ENCODE peak calls at places on chromosomes 13 and 19, in eight cellular contexts. One of them, this sample, is unnamed.

GRCh38 chr13:29484236-29484635 is 111.3 kb downstream of the SLC7A1 start:
- DNase-seq in stimulated activated CD4-positive, alpha-beta T cell treated with anti-CD3 and anti-CD28 coated beads, Interleukin-1b, Interleukin-23, amount 100 ng/mL, for 48 hours: no peak
- DNase-seq in NCI-H1092 treated with DMSO at 0.1 percent for 48 hours: no peak
- DNase-seq in posterior cingulate gyrus: no peak
- DNase-seq in D341Med: no peak
- DNase-seq in HTR-8/SVneo: no peak
- DNase-seq in tibial artery: no peak
- DNase-seq in astrocyte of the spinal cord: no peak
- DNase-seq in this sample: no peak

GRCh38 chr19:6260912-6261636 is 18.7 kb downstream of the MLLT1 start:
- DNase-seq in astrocyte of the spinal cord: no peak
- DNase-seq in NCI-H1092 treated with DMSO at 0.1 percent for 48 hours: no peak
- DNase-seq in tibial artery: no peak
- DNase-seq in stimulated activated CD4-positive, alpha-beta T cell treated with anti-CD3 and anti-CD28 coated beads, Interleukin-1b, Interleukin-23, amount 100 ng/mL, for 48 hours: no peak
- DNase-seq in HTR-8/SVneo: peak
- DNase-seq in D341Med: peak
- DNase-seq in posterior cingulate gyrus: no peak
- DNase-seq in this sample: no peak

GRCh38 chr13:57624565-57625435 is 6.7 kb upstream of the PCDH17 start:
- DNase-seq in HTR-8/SVneo: peak
- DNase-seq in D341Med: peak
- DNase-seq in tibial artery: no peak
- DNase-seq in NCI-H1092 treated with DMSO at 0.1 percent for 48 hours: peak
- DNase-seq in astrocyte of the spinal cord: peak
- DNase-seq in stimulated activated CD4-positive, alpha-beta T cell treated with anti-CD3 and anti-CD28 coated beads, Interleukin-1b, Interleukin-23, amount 100 ng/mL, for 48 hours: no peak
- DNase-seq in posterior cingulate gyrus: no peak
- DNase-seq in this sample: peak

GRCh38 chr19:47310819-47311218 is 1.2 kb downstream of the C5AR1 start:
- DNase-seq in NCI-H1092 treated with DMSO at 0.1 percent for 48 hours: peak
- DNase-seq in posterior cingulate gyrus: no peak
- DNase-seq in tibial artery: peak
- DNase-seq in HTR-8/SVneo: peak
- DNase-seq in stimulated activated CD4-positive, alpha-beta T cell treated with anti-CD3 and anti-CD28 coated beads, Interleukin-1b, Interleukin-23, amount 100 ng/mL, for 48 hours: no peak
- DNase-seq in astrocyte of the spinal cord: no peak
- DNase-seq in D341Med: no peak
- DNase-seq in this sample: peak

GRCh38 chr19:12792048-12792852 is 964 bp downstream of the JUNB start:
- DNase-seq in posterior cingulate gyrus: peak
- DNase-seq in astrocyte of the spinal cord: peak
- DNase-seq in stimulated activated CD4-positive, alpha-beta T cell treated with anti-CD3 and anti-CD28 coated beads, Interleukin-1b, Interleukin-23, amount 100 ng/mL, for 48 hours: peak
- DNase-seq in NCI-H1092 treated with DMSO at 0.1 percent for 48 hours: peak
- DNase-seq in D341Med: peak
- DNase-seq in HTR-8/SVneo: no peak
- DNase-seq in tibial artery: peak
- DNase-seq in this sample: no peak

GRCh38 chr13:28657784-28658538 is 969 bp upstream of the POMP start:
- DNase-seq in posterior cingulate gyrus: no peak
- DNase-seq in tibial artery: no peak
- DNase-seq in stimulated activated CD4-positive, alpha-beta T cell treated with anti-CD3 and anti-CD28 coated beads, Interleukin-1b, Interleukin-23, amount 100 ng/mL, for 48 hours: no peak
- DNase-seq in HTR-8/SVneo: no peak
- DNase-seq in D341Med: no peak
- DNase-seq in astrocyte of the spinal cord: no peak
- DNase-seq in NCI-H1092 treated with DMSO at 0.1 percent for 48 hours: peak
- DNase-seq in this sample: peak

GRCh38 chr19:33621065-33621785 is 528 bp upstream of the CHST8 start:
- DNase-seq in NCI-H1092 treated with DMSO at 0.1 percent for 48 hours: no peak
- DNase-seq in HTR-8/SVneo: no peak
- DNase-seq in tibial artery: no peak
- DNase-seq in posterior cingulate gyrus: no peak
- DNase-seq in astrocyte of the spinal cord: no peak
- DNase-seq in D341Med: no peak
- DNase-seq in stimulated activated CD4-positive, alpha-beta T cell treated with anti-CD3 and anti-CD28 coated beads, Interleukin-1b, Interleukin-23, amount 100 ng/mL, for 48 hours: no peak
- DNase-seq in this sample: no peak

GRCh38 chr13:53204598-53204997 is 176.0 kb downstream of the OLFM4 start:
- DNase-seq in tibial artery: no peak
- DNase-seq in astrocyte of the spinal cord: no peak
- DNase-seq in NCI-H1092 treated with DMSO at 0.1 percent for 48 hours: no peak
- DNase-seq in D341Med: no peak
- DNase-seq in posterior cingulate gyrus: no peak
- DNase-seq in stimulated activated CD4-positive, alpha-beta T cell treated with anti-CD3 and anti-CD28 coated beads, Interleukin-1b, Interleukin-23, amount 100 ng/mL, for 48 hours: no peak
- DNase-seq in HTR-8/SVneo: no peak
- DNase-seq in this sample: no peak

GRCh38 chr13:107091386-107091785 is 523.4 kb upstream of the ARGLU1 start:
- DNase-seq in HTR-8/SVneo: no peak
- DNase-seq in posterior cingulate gyrus: no peak
- DNase-seq in D341Med: no peak
- DNase-seq in stimulated activated CD4-positive, alpha-beta T cell treated with anti-CD3 and anti-CD28 coated beads, Interleukin-1b, Interleukin-23, amount 100 ng/mL, for 48 hours: no peak
- DNase-seq in NCI-H1092 treated with DMSO at 0.1 percent for 48 hours: no peak
- DNase-seq in astrocyte of the spinal cord: no peak
- DNase-seq in tibial artery: no peak
- DNase-seq in this sample: no peak

GRCh38 chr19:403221-404036 is 5.5 kb downstream of the C2CD4C start:
- DNase-seq in tibial artery: no peak
- DNase-seq in posterior cingulate gyrus: no peak
- DNase-seq in NCI-H1092 treated with DMSO at 0.1 percent for 48 hours: peak
- DNase-seq in stimulated activated CD4-positive, alpha-beta T cell treated with anti-CD3 and anti-CD28 coated beads, Interleukin-1b, Interleukin-23, amount 100 ng/mL, for 48 hours: no peak
- DNase-seq in HTR-8/SVneo: no peak
- DNase-seq in D341Med: no peak
- DNase-seq in astrocyte of the spinal cord: no peak
- DNase-seq in this sample: no peak

GRCh38 chr19:10603084-10603872 is 16.2 kb upstream of the AP1M2 start:
- DNase-seq in tibial artery: peak
- DNase-seq in HTR-8/SVneo: no peak
- DNase-seq in D341Med: peak
- DNase-seq in astrocyte of the spinal cord: no peak
- DNase-seq in NCI-H1092 treated with DMSO at 0.1 percent for 48 hours: no peak
- DNase-seq in posterior cingulate gyrus: no peak
- DNase-seq in stimulated activated CD4-positive, alpha-beta T cell treated with anti-CD3 and anti-CD28 coated beads, Interleukin-1b, Interleukin-23, amount 100 ng/mL, for 48 hours: peak
- DNase-seq in this sample: no peak

GRCh38 chr19:46614114-46614701 is 10.7 kb downstream of the PTGIR start:
- DNase-seq in tibial artery: peak
- DNase-seq in stimulated activated CD4-positive, alpha-beta T cell treated with anti-CD3 and anti-CD28 coated beads, Interleukin-1b, Interleukin-23, amount 100 ng/mL, for 48 hours: peak
- DNase-seq in HTR-8/SVneo: peak
- DNase-seq in astrocyte of the spinal cord: peak
- DNase-seq in posterior cingulate gyrus: peak
- DNase-seq in NCI-H1092 treated with DMSO at 0.1 percent for 48 hours: peak
- DNase-seq in D341Med: peak
- DNase-seq in this sample: peak

GRCh38 chr13:109093988-109094387 is 464.6 kb downstream of the MYO16 start:
- DNase-seq in tibial artery: no peak
- DNase-seq in D341Med: no peak
- DNase-seq in HTR-8/SVneo: no peak
- DNase-seq in stimulated activated CD4-positive, alpha-beta T cell treated with anti-CD3 and anti-CD28 coated beads, Interleukin-1b, Interleukin-23, amount 100 ng/mL, for 48 hours: no peak
- DNase-seq in astrocyte of the spinal cord: no peak
- DNase-seq in NCI-H1092 treated with DMSO at 0.1 percent for 48 hours: no peak
- DNase-seq in posterior cingulate gyrus: no peak
- DNase-seq in this sample: no peak

GRCh38 chr13:51797664-51798488 is 6.1 kb downstream of the DHRS12 start:
- DNase-seq in HTR-8/SVneo: peak
- DNase-seq in tibial artery: no peak
- DNase-seq in astrocyte of the spinal cord: peak
- DNase-seq in NCI-H1092 treated with DMSO at 0.1 percent for 48 hours: peak
- DNase-seq in posterior cingulate gyrus: no peak
- DNase-seq in D341Med: peak
- DNase-seq in stimulated activated CD4-positive, alpha-beta T cell treated with anti-CD3 and anti-CD28 coated beads, Interleukin-1b, Interleukin-23, amount 100 ng/mL, for 48 hours: peak
- DNase-seq in this sample: peak

GRCh38 chr19:5533257-5533656 is 34.5 kb downstream of the TINCR start:
- DNase-seq in posterior cingulate gyrus: no peak
- DNase-seq in NCI-H1092 treated with DMSO at 0.1 percent for 48 hours: no peak
- DNase-seq in astrocyte of the spinal cord: no peak
- DNase-seq in D341Med: no peak
- DNase-seq in tibial artery: no peak
- DNase-seq in stimulated activated CD4-positive, alpha-beta T cell treated with anti-CD3 and anti-CD28 coated beads, Interleukin-1b, Interleukin-23, amount 100 ng/mL, for 48 hours: no peak
- DNase-seq in HTR-8/SVneo: no peak
- DNase-seq in this sample: no peak

GRCh38 chr19:14050512-14050911 is 11.4 kb downstream of the PALM3 start:
- DNase-seq in astrocyte of the spinal cord: no peak
- DNase-seq in posterior cingulate gyrus: no peak
- DNase-seq in HTR-8/SVneo: no peak
- DNase-seq in D341Med: no peak
- DNase-seq in NCI-H1092 treated with DMSO at 0.1 percent for 48 hours: no peak
- DNase-seq in tibial artery: no peak
- DNase-seq in stimulated activated CD4-positive, alpha-beta T cell treated with anti-CD3 and anti-CD28 coated beads, Interleukin-1b, Interleukin-23, amount 100 ng/mL, for 48 hours: no peak
- DNase-seq in this sample: no peak

GRCh38 chr13:53143757-53144320 is 115.2 kb downstream of the OLFM4 start:
- DNase-seq in astrocyte of the spinal cord: no peak
- DNase-seq in D341Med: no peak
- DNase-seq in NCI-H1092 treated with DMSO at 0.1 percent for 48 hours: no peak
- DNase-seq in HTR-8/SVneo: no peak
- DNase-seq in tibial artery: no peak
- DNase-seq in posterior cingulate gyrus: no peak
- DNase-seq in stimulated activated CD4-positive, alpha-beta T cell treated with anti-CD3 and anti-CD28 coated beads, Interleukin-1b, Interleukin-23, amount 100 ng/mL, for 48 hours: no peak
- DNase-seq in this sample: no peak

GRCh38 chr19:13098291-13099072 is 4.2 kb downstream of the LYL1 start:
- DNase-seq in astrocyte of the spinal cord: peak
- DNase-seq in stimulated activated CD4-positive, alpha-beta T cell treated with anti-CD3 and anti-CD28 coated beads, Interleukin-1b, Interleukin-23, amount 100 ng/mL, for 48 hours: no peak
- DNase-seq in D341Med: no peak
- DNase-seq in tibial artery: no peak
- DNase-seq in HTR-8/SVneo: no peak
- DNase-seq in posterior cingulate gyrus: no peak
- DNase-seq in NCI-H1092 treated with DMSO at 0.1 percent for 48 hours: no peak
- DNase-seq in this sample: peak

GRCh38 chr19:55223291-55224037 is 5.1 kb downstream of the TMEM86B start:
- DNase-seq in D341Med: peak
- DNase-seq in HTR-8/SVneo: no peak
- DNase-seq in posterior cingulate gyrus: no peak
- DNase-seq in NCI-H1092 treated with DMSO at 0.1 percent for 48 hours: no peak
- DNase-seq in astrocyte of the spinal cord: no peak
- DNase-seq in stimulated activated CD4-positive, alpha-beta T cell treated with anti-CD3 and anti-CD28 coated beads, Interleukin-1b, Interleukin-23, amount 100 ng/mL, for 48 hours: no peak
- DNase-seq in tibial artery: no peak
- DNase-seq in this sample: no peak

GRCh38 chr13:41462427-41462826 is 5.1 kb downstream of the RGCC start:
- DNase-seq in D341Med: no peak
- DNase-seq in tibial artery: no peak
- DNase-seq in NCI-H1092 treated with DMSO at 0.1 percent for 48 hours: no peak
- DNase-seq in astrocyte of the spinal cord: no peak
- DNase-seq in posterior cingulate gyrus: no peak
- DNase-seq in HTR-8/SVneo: no peak
- DNase-seq in stimulated activated CD4-positive, alpha-beta T cell treated with anti-CD3 and anti-CD28 coated beads, Interleukin-1b, Interleukin-23, amount 100 ng/mL, for 48 hours: no peak
- DNase-seq in this sample: no peak

GRCh38 chr19:45476349-45476717 is 8.5 kb downstream of the FOSB start:
- DNase-seq in HTR-8/SVneo: no peak
- DNase-seq in tibial artery: no peak
- DNase-seq in NCI-H1092 treated with DMSO at 0.1 percent for 48 hours: no peak
- DNase-seq in astrocyte of the spinal cord: peak
- DNase-seq in posterior cingulate gyrus: no peak
- DNase-seq in D341Med: no peak
- DNase-seq in stimulated activated CD4-positive, alpha-beta T cell treated with anti-CD3 and anti-CD28 coated beads, Interleukin-1b, Interleukin-23, amount 100 ng/mL, for 48 hours: no peak
- DNase-seq in this sample: peak

GRCh38 chr13:75353786-75354193 is 128.2 kb downstream of the TBC1D4 start:
- DNase-seq in posterior cingulate gyrus: no peak
- DNase-seq in stimulated activated CD4-positive, alpha-beta T cell treated with anti-CD3 and anti-CD28 coated beads, Interleukin-1b, Interleukin-23, amount 100 ng/mL, for 48 hours: no peak
- DNase-seq in tibial artery: no peak
- DNase-seq in NCI-H1092 treated with DMSO at 0.1 percent for 48 hours: no peak
- DNase-seq in D341Med: no peak
- DNase-seq in HTR-8/SVneo: no peak
- DNase-seq in astrocyte of the spinal cord: peak
- DNase-seq in this sample: no peak

GRCh38 chr13:21850013-21851006 is 179.4 kb downstream of the FGF9 start:
- DNase-seq in NCI-H1092 treated with DMSO at 0.1 percent for 48 hours: no peak
- DNase-seq in tibial artery: no peak
- DNase-seq in D341Med: no peak
- DNase-seq in posterior cingulate gyrus: no peak
- DNase-seq in astrocyte of the spinal cord: no peak
- DNase-seq in stimulated activated CD4-positive, alpha-beta T cell treated with anti-CD3 and anti-CD28 coated beads, Interleukin-1b, Interleukin-23, amount 100 ng/mL, for 48 hours: no peak
- DNase-seq in HTR-8/SVneo: no peak
- DNase-seq in this sample: no peak

GRCh38 chr19:49775742-49776370 is 9.1 kb downstream of the AP2A1 start:
- DNase-seq in HTR-8/SVneo: no peak
- DNase-seq in D341Med: no peak
- DNase-seq in posterior cingulate gyrus: peak
- DNase-seq in astrocyte of the spinal cord: no peak
- DNase-seq in stimulated activated CD4-positive, alpha-beta T cell treated with anti-CD3 and anti-CD28 coated beads, Interleukin-1b, Interleukin-23, amount 100 ng/mL, for 48 hours: no peak
- DNase-seq in tibial artery: no peak
- DNase-seq in NCI-H1092 treated with DMSO at 0.1 percent for 48 hours: no peak
- DNase-seq in this sample: no peak

GRCh38 chr19:17553256-17553655 is 2.2 kb upstream of the COLGALT1 start:
- DNase-seq in astrocyte of the spinal cord: peak
- DNase-seq in D341Med: no peak
- DNase-seq in NCI-H1092 treated with DMSO at 0.1 percent for 48 hours: peak
- DNase-seq in HTR-8/SVneo: peak
- DNase-seq in posterior cingulate gyrus: no peak
- DNase-seq in stimulated activated CD4-positive, alpha-beta T cell treated with anti-CD3 and anti-CD28 coated beads, Interleukin-1b, Interleukin-23, amount 100 ng/mL, for 48 hours: no peak
- DNase-seq in tibial artery: peak
- DNase-seq in this sample: peak

GRCh38 chr19:8515317-8515716 is 1.4 kb upstream of the ZNF414 start:
- DNase-seq in D341Med: no peak
- DNase-seq in NCI-H1092 treated with DMSO at 0.1 percent for 48 hours: no peak
- DNase-seq in astrocyte of the spinal cord: no peak
- DNase-seq in stimulated activated CD4-positive, alpha-beta T cell treated with anti-CD3 and anti-CD28 coated beads, Interleukin-1b, Interleukin-23, amount 100 ng/mL, for 48 hours: peak
- DNase-seq in tibial artery: no peak
- DNase-seq in HTR-8/SVneo: no peak
- DNase-seq in posterior cingulate gyrus: no peak
- DNase-seq in this sample: no peak

GRCh38 chr13:22915442-22916082 is 265.2 kb upstream of the SGCG start:
- DNase-seq in tibial artery: no peak
- DNase-seq in NCI-H1092 treated with DMSO at 0.1 percent for 48 hours: peak
- DNase-seq in HTR-8/SVneo: peak
- DNase-seq in D341Med: peak
- DNase-seq in astrocyte of the spinal cord: peak
- DNase-seq in posterior cingulate gyrus: peak
- DNase-seq in stimulated activated CD4-positive, alpha-beta T cell treated with anti-CD3 and anti-CD28 coated beads, Interleukin-1b, Interleukin-23, amount 100 ng/mL, for 48 hours: no peak
- DNase-seq in this sample: peak

GRCh38 chr19:19064098-19064722 is 416 bp downstream of the SLC25A42 start:
- DNase-seq in posterior cingulate gyrus: no peak
- DNase-seq in astrocyte of the spinal cord: no peak
- DNase-seq in stimulated activated CD4-positive, alpha-beta T cell treated with anti-CD3 and anti-CD28 coated beads, Interleukin-1b, Interleukin-23, amount 100 ng/mL, for 48 hours: no peak
- DNase-seq in D341Med: no peak
- DNase-seq in tibial artery: no peak
- DNase-seq in NCI-H1092 treated with DMSO at 0.1 percent for 48 hours: peak
- DNase-seq in HTR-8/SVneo: peak
- DNase-seq in this sample: no peak

GRCh38 chr19:50155520-50156109 is 7.5 kb downstream of the IZUMO2 start:
- DNase-seq in tibial artery: no peak
- DNase-seq in stimulated activated CD4-positive, alpha-beta T cell treated with anti-CD3 and anti-CD28 coated beads, Interleukin-1b, Interleukin-23, amount 100 ng/mL, for 48 hours: no peak
- DNase-seq in D341Med: no peak
- DNase-seq in posterior cingulate gyrus: no peak
- DNase-seq in NCI-H1092 treated with DMSO at 0.1 percent for 48 hours: no peak
- DNase-seq in astrocyte of the spinal cord: no peak
- DNase-seq in HTR-8/SVneo: no peak
- DNase-seq in this sample: no peak

GRCh38 chr19:7006305-7006704 is 14.9 kb downstream of the MBD3L2B start:
- DNase-seq in tibial artery: no peak
- DNase-seq in stimulated activated CD4-positive, alpha-beta T cell treated with anti-CD3 and anti-CD28 coated beads, Interleukin-1b, Interleukin-23, amount 100 ng/mL, for 48 hours: no peak
- DNase-seq in HTR-8/SVneo: no peak
- DNase-seq in D341Med: no peak
- DNase-seq in NCI-H1092 treated with DMSO at 0.1 percent for 48 hours: no peak
- DNase-seq in posterior cingulate gyrus: no peak
- DNase-seq in astrocyte of the spinal cord: no peak
- DNase-seq in this sample: no peak